ENCODE peak calls at places on chromosomes 11 and 22, in four cellular contexts. U, C, Y and M are unnamed samples.

GRCh38 chr22:47154621-47155081 is 392.2 kb downstream of the TBC1D22A start:
- DNase-seq in U (peak), C (no peak), Y (peak), M (no peak)

GRCh38 chr11:59865031-59865430 is 1.3 kb downstream of the TCN1 start:
- DNase-seq in U (no peak), C (no peak), Y (no peak), M (no peak)

GRCh38 chr22:46731246-46732040 is 6.6 kb downstream of the CERK start:
- DNase-seq in U (no peak), C (no peak), Y (no peak), M (peak)

GRCh38 chr22:45692549-45692948 is 20.9 kb downstream of the ATXN10 start:
- DNase-seq in U (peak), C (no peak), Y (no peak), M (no peak)

GRCh38 chr11:119375629-119376196 is 5.8 kb downstream of the USP2 start:
- DNase-seq in U (peak), C (no peak), Y (no peak), M (peak)

GRCh38 chr11:121552160-121552559 is 99.4 kb upstream of the SORL1-AS1 start:
- DNase-seq in U (no peak), C (no peak), Y (no peak), M (no peak)

GRCh38 chr11:31340903-31341572 is 28.5 kb downstream of the DCDC1 start:
- DNase-seq in U (peak), C (no peak), Y (no peak), M (no peak)

GRCh38 chr11:104333977-104334376 is 170.0 kb upstream of the PDGFD start:
- DNase-seq in U (no peak), C (no peak), Y (no peak), M (no peak)

GRCh38 chr22:19120829-19121630 is 1.2 kb downstream of the DGCR2 start:
- DNase-seq in U (peak), C (no peak), Y (no peak), M (no peak)

GRCh38 chr11:33835143-33835878 is 56.6 kb downstream of the LMO2 start:
- DNase-seq in U (peak), C (no peak), Y (peak), M (no peak)

GRCh38 chr11:15276616-15277015 is 161.9 kb downstream of the INSC start:
- DNase-seq in U (no peak), C (no peak), Y (no peak), M (no peak)

GRCh38 chr11:62443390-62444201 is 24.8 kb downstream of the SCGB1A1 start:
- DNase-seq in U (no peak), C (no peak), Y (no peak), M (no peak)

GRCh38 chr22:28019881-28020861 is 101.1 kb upstream of the PITPNB start:
- DNase-seq in U (peak), C (no peak), Y (no peak), M (peak)

GRCh38 chr11:6404341-6405038 is 14.2 kb downstream of the SMPD1 start:
- DNase-seq in U (peak), C (no peak), Y (no peak), M (no peak)

GRCh38 chr22:38017272-38017920 is 33.0 kb upstream of the SOX10 start:
- DNase-seq in U (no peak), C (no peak), Y (no peak), M (peak)

GRCh38 chr11:75242722-75243600 is 2.4 kb downstream of the TPBGL start:
- DNase-seq in U (no peak), C (no peak), Y (no peak), M (no peak)

GRCh38 chr11:65625628-65626342 is 10.2 kb downstream of the PCNX3 start:
- DNase-seq in U (peak), C (no peak), Y (no peak), M (peak)

GRCh38 chr11:65584723-65585171 is 8.9 kb downstream of the EHBP1L1 start:
- DNase-seq in U (no peak), C (no peak), Y (no peak), M (peak)

GRCh38 chr11:60918251-60918940 is 4.4 kb downstream of the TMEM109 start:
- DNase-seq in U (no peak), C (no peak), Y (no peak), M (no peak)

GRCh38 chr11:45083544-45084087 is 62.8 kb upstream of the PRDM11 start:
- DNase-seq in U (no peak), C (no peak), Y (no peak), M (no peak)

GRCh38 chr11:121557348-121557747 is 104.6 kb upstream of the SORL1-AS1 start:
- DNase-seq in U (no peak), C (no peak), Y (no peak), M (no peak)

GRCh38 chr11:9047986-9048522 is 43.3 kb downstream of the SCUBE2 start:
- DNase-seq in U (no peak), C (no peak), Y (no peak), M (no peak)

GRCh38 chr11:100190395-100190794 is 496.7 kb upstream of the ARHGAP42 start:
- DNase-seq in U (no peak), C (no peak), Y (no peak), M (no peak)

GRCh38 chr11:65781152-65781961 is 581 bp upstream of the AP5B1 start:
- DNase-seq in U (no peak), C (no peak), Y (no peak), M (peak)

GRCh38 chr22:30880181-30880601 is 88.4 kb downstream of the MORC2 start:
- DNase-seq in U (no peak), C (no peak), Y (no peak), M (peak)

GRCh38 chr11:120501976-120502755 is 9.4 kb upstream of the GRIK4 start:
- DNase-seq in U (no peak), C (no peak), Y (no peak), M (no peak)

GRCh38 chr11:119795231-119795630 is 66.2 kb upstream of the NECTIN1 start:
- DNase-seq in U (peak), C (no peak), Y (peak), M (peak)

GRCh38 chr11:2584812-2585565 is 114.8 kb downstream of the KCNQ1OT1 start:
- DNase-seq in U (no peak), C (no peak), Y (no peak), M (peak)

GRCh38 chr11:74366576-74366975 is 31.7 kb downstream of the PGM2L1 start:
- DNase-seq in U (peak), C (no peak), Y (peak), M (no peak)

GRCh38 chr11:108803781-108804180 is 138.9 kb downstream of the DDX10 start:
- DNase-seq in U (no peak), C (no peak), Y (no peak), M (no peak)

GRCh38 chr11:67233584-67234190 is 32.6 kb upstream of the GRK2 start:
- DNase-seq in U (no peak), C (no peak), Y (no peak), M (no peak)

GRCh38 chr11:100578966-100579365 is 108.1 kb upstream of the ARHGAP42 start:
- DNase-seq in U (peak), C (no peak), Y (no peak), M (no peak)

GRCh38 chr11:6260207-6260726 is 629 bp downstream of the CCKBR start:
- DNase-seq in U (no peak), C (no peak), Y (no peak), M (no peak)

GRCh38 chr11:93659841-93660240 is 1.6 kb upstream of the CEP295 start:
- DNase-seq in U (peak), C (no peak), Y (no peak), M (no peak)